ENCODE peak calls at places on chromosomes 16 and 17, in seven cellular contexts. Z, J, A, C, G, B and R are unnamed samples.

GRCh38 chr17:5419959-5420653 is at the start of gene RPAIN:
- DNase-seq in Z (no peak), J (peak), A (peak), C (peak), G (peak), B (peak), R (peak)

GRCh38 chr17:82583720-82584234 is 64.2 kb downstream of the FOXK2 start:
- DNase-seq in Z (no peak), J (no peak), A (no peak), C (no peak), G (peak), B (no peak), R (no peak)

GRCh38 chr16:2966043-2966802 is 2.1 kb downstream of the KREMEN2 start:
- DNase-seq in Z (no peak), J (no peak), A (no peak), C (no peak), G (peak), B (no peak), R (no peak)

GRCh38 chr17:73586921-73587680 is 57.1 kb downstream of the SDK2 start:
- DNase-seq in Z (no peak), J (no peak), A (no peak), C (no peak), G (no peak), B (no peak), R (no peak)

GRCh38 chr16:31874354-31875111 is 926 bp downstream of the ZNF267 start:
- DNase-seq in Z (no peak), J (no peak), A (peak), C (peak), G (no peak), B (peak), R (peak)

GRCh38 chr17:5034651-5035050 is 575 bp downstream of the SLC52A1 start:
- DNase-seq in Z (no peak), J (no peak), A (no peak), C (no peak), G (no peak), B (no peak), R (no peak)

GRCh38 chr17:50347087-50347893 is 1.4 kb downstream of the XYLT2 start:
- DNase-seq in Z (no peak), J (no peak), A (no peak), C (peak), G (peak), B (no peak), R (no peak)

GRCh38 chr16:85635545-85636140 is 22.5 kb downstream of the GSE1 start:
- DNase-seq in Z (no peak), J (no peak), A (no peak), C (no peak), G (no peak), B (no peak), R (no peak)

GRCh38 chr16:48950184-48950583 is 331.5 kb downstream of the CBLN1 start:
- DNase-seq in Z (no peak), J (no peak), A (no peak), C (peak), G (no peak), B (no peak), R (no peak)

GRCh38 chr16:8474576-8474975 is 115.7 kb downstream of the TMEM114 start:
- DNase-seq in Z (no peak), J (no peak), A (no peak), C (no peak), G (no peak), B (no peak), R (no peak)

GRCh38 chr17:51154176-51154575 is 817 bp downstream of the NME1 start:
- DNase-seq in Z (no peak), J (no peak), A (no peak), C (peak), G (no peak), B (no peak), R (no peak)

GRCh38 chr17:35265071-35265470 is 22.2 kb downstream of the SLFN5 start:
- DNase-seq in Z (no peak), J (no peak), A (no peak), C (no peak), G (no peak), B (no peak), R (no peak)

GRCh38 chr16:80985611-80986010 is 21.1 kb downstream of the CMC2 start:
- DNase-seq in Z (no peak), J (no peak), A (no peak), C (no peak), G (no peak), B (no peak), R (no peak)

GRCh38 chr17:30477758-30478115 is 529 bp downstream of the GOSR1 start:
- DNase-seq in Z (no peak), J (no peak), A (peak), C (peak), G (no peak), B (peak), R (no peak)

GRCh38 chr16:89341697-89342694 is 124.5 kb downstream of the ZNF778 start:
- DNase-seq in Z (no peak), J (no peak), A (no peak), C (no peak), G (peak), B (no peak), R (peak)

GRCh38 chr17:80034654-80034976 is 1.1 kb downstream of the TBC1D16 start:
- DNase-seq in Z (no peak), J (no peak), A (no peak), C (no peak), G (no peak), B (peak), R (no peak)

GRCh38 chr17:83081561-83082201 is 2.3 kb downstream of the METRNL start:
- DNase-seq in Z (no peak), J (no peak), A (peak), C (peak), G (peak), B (peak), R (peak)

GRCh38 chr17:7038025-7038862 is 2.4 kb downstream of the SLC16A13 start:
- DNase-seq in Z (no peak), J (no peak), A (no peak), C (no peak), G (no peak), B (no peak), R (no peak)

GRCh38 chr16:74990832-74991231 is 5.9 kb upstream of the WDR59 start:
- DNase-seq in Z (no peak), J (no peak), A (no peak), C (no peak), G (no peak), B (no peak), R (no peak)

GRCh38 chr16:51818342-51818944 is 667.4 kb upstream of the SALL1 start:
- DNase-seq in Z (peak), J (no peak), A (peak), C (peak), G (no peak), B (peak), R (no peak)

GRCh38 chr17:14080847-14081251 is 11.5 kb downstream of the COX10 start:
- DNase-seq in Z (no peak), J (no peak), A (peak), C (no peak), G (no peak), B (peak), R (no peak)

GRCh38 chr17:67194134-67194533 is 50.9 kb downstream of the HELZ start:
- DNase-seq in Z (peak), J (no peak), A (peak), C (peak), G (no peak), B (no peak), R (no peak)

GRCh38 chr16:59459811-59460210 is 725.7 kb upstream of the GOT2 start:
- DNase-seq in Z (no peak), J (no peak), A (peak), C (peak), G (no peak), B (no peak), R (no peak)

GRCh38 chr17:64575431-64575830 is 68.7 kb downstream of the CEP95 start:
- DNase-seq in Z (no peak), J (no peak), A (no peak), C (no peak), G (no peak), B (no peak), R (no peak)

GRCh38 chr16:21175397-21175796 is 16.9 kb downstream of the LDAF1 start:
- DNase-seq in Z (no peak), J (no peak), A (no peak), C (no peak), G (no peak), B (peak), R (no peak)

GRCh38 chr17:58658804-58659713 is 32.8 kb downstream of the TEX14 start:
- DNase-seq in Z (peak), J (peak), A (peak), C (peak), G (peak), B (peak), R (peak)

GRCh38 chr16:88327566-88328312 is 55.0 kb upstream of the ZNF469 start:
- DNase-seq in Z (no peak), J (no peak), A (no peak), C (no peak), G (peak), B (no peak), R (no peak)

GRCh38 chr17:22304667-22305303 is 612.5 kb downstream of the KCNJ18 start:
- DNase-seq in Z (no peak), J (no peak), A (no peak), C (no peak), G (no peak), B (no peak), R (no peak)

DNA sequence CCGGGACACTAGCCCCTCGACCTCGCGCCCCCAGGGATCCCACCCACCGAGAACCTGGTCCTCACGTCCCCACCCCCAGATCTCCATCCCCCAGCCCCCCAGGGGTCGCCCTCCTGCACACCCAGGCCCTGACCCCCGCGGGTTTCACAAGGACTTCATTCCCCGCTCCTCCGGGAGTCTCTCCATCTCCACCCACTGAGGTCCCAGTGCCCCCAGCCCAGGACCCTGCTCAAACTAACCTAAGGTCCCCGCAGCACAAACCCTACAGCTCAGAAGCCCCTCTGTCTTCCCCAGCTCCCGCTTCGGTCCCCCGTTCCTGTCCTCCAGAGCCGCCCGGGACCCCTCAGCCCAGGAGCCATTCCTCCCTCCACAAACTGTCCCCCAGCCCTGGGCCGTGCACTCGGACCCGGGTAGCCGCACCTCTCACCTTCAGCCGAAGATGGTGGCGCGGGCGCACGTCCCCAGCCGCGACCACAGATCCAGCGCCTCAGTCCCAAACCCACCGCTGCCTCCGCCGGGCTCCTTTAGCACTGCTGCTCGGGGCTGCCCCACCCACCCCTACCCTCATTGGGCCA is at the start of gene MYH10:
- DNase-seq in Z (no peak), J (no peak), A (no peak), C (no peak), G (no peak), B (peak), R (peak)
- TF ChIP-seq CTCF in Z (no peak), J (no peak), A (no peak), C (peak), G (peak), B (no peak), R (no peak)

DNA sequence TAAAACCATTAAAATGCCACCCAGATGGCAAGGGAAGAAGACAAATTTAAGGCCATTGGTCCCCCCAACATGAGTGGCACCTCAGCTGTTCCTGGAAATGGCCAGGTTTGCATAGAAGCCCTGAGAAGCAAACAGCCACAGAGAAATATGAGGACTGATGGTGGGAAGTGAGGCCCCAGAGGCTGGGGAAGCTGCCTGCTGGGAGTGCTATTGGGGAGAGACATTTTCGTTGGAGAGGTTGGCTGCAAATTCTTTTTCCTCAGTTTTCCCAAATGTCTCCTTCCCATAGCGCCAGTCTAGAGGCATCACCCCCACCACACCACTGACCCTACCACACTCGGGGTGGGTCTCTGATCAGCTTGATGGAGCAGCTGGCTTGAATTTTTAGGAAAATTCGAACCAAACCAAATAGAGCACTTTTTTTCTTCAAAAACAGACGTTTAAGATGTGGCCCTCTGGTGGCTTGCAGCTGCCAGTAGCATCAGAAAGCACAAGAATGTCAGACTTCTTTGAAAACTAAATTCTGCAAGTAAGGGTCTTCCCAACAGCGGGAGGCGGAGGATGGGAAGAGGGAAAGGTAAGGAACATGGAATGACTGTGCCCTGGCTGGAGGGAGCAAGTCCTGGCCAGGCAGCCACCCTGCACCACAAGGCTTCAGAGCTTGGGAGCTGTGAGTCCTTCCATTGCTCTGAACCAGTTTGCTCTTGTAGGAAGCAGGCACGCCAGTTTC is 13.2 kb upstream of the SLC12A3 start:
- DNase-seq in Z (no peak), J (no peak), A (no peak), C (peak), G (peak), B (no peak), R (peak)
- TF ChIP-seq CTCF in Z (peak), J (no peak), A (peak), C (peak), G (peak), B (no peak), R (peak)

GRCh38 chr17:48228720-48229119 is 121.2 kb downstream of the SNX11 start:
- DNase-seq in Z (no peak), J (no peak), A (no peak), C (no peak), G (no peak), B (no peak), R (no peak)
- TF ChIP-seq CTCF in Z (no peak), J (no peak), A (no peak), C (no peak), G (no peak), B (no peak), R (no peak)

GRCh38 chr17:33292184-33292980 is 713 bp downstream of the ASIC2 start:
- DNase-seq in Z (no peak), J (no peak), A (no peak), C (peak), G (peak), B (peak), R (peak)
- TF ChIP-seq CTCF in Z (peak), J (no peak), A (no peak), C (peak), G (no peak), B (peak), R (no peak)

DNA sequence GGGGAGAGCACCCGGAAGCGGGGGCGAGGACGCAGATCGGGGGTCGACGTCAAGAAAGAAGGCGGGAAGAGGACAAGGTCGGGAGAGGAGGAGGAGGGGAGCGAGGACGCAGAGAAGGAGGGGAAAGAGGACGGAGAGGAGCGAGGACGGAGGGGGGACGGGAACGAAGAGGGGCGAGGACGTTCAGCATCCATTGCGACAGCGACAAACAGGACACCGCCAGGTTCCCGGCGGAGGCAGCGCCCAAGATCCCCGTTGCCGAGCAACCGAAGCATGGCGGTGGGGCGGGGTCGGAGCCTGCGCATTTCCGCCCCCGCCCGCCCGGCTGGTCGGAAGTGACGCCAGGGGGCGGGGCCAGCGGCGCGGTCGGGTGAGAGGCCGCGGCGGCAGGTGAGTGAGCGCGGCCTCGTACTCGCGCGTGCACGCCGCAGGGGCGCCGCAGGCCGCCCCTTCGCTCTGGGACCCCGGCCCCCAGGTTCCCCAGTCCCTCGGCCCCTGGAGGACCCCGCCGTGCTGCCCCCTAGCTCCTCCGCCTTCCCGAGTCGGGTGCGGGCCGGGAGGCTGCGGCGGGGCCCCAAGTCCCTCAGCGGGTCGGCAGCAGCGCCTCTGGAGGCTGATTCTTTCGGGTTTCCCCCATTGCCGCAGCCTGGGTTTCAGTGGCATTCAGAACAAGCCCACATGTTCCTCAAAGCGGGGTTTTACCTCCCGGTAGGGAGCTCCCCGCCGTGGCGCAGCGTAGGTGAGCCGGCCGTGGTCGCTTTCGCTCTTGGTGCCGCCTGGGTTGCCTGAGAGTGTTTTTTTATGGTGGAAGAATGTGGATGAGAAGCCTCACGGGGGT is at the start of gene FAM234A:
- DNase-seq in Z (peak), J (peak), A (peak), C (peak), G (peak), B (peak), R (peak)
- TF ChIP-seq CTCF in Z (peak), J (peak), A (peak), C (peak), G (peak), B (no peak), R (peak)